ENCODE peak calls at places on chromosomes 13 and 19, in five cellular contexts. S is nephron progenitor cell, D is vagina, L is WTC11, Z is left ventricle myocardium superior. E is an unnamed sample.

GRCh38 chr19:40596608-40597328 is 4.4 kb upstream of the LTBP4 start:
- DNase-seq in D (no peak), Z (peak), L (peak), S (peak), E (peak)

GRCh38 chr19:12521996-12522395 is 29.3 kb downstream of the ZNF564 start:
- DNase-seq in S (no peak), L (peak), D (no peak), Z (no peak), E (no peak)

GRCh38 chr13:40398060-40398459 is 268.4 kb downstream of the FOXO1 start:
- DNase-seq in D (no peak), Z (no peak), L (no peak), S (no peak), E (no peak)

GRCh38 chr13:34638897-34639296 is 303.2 kb upstream of the NBEA start:
- DNase-seq in L (no peak), S (no peak), D (no peak), Z (no peak), E (no peak)

GRCh38 chr13:43657485-43657884 is 129.3 kb downstream of the ENOX1 start:
- DNase-seq in S (no peak), D (no peak), L (no peak), Z (no peak), E (no peak)

GRCh38 chr19:11435833-11436313 is 438 bp downstream of the PRKCSH start:
- DNase-seq in D (no peak), L (no peak), Z (no peak), S (peak), E (no peak)

GRCh38 chr13:113723400-113724015 is 35.5 kb upstream of the TMEM255B start:
- DNase-seq in D (no peak), L (no peak), Z (peak), S (no peak), E (no peak)

GRCh38 chr19:34432797-34433196 is 4.6 kb downstream of the UBA2 start:
- DNase-seq in Z (peak), L (no peak), D (no peak), S (peak), E (no peak)

GRCh38 chr19:38684078-38684861 is 36.8 kb downstream of the ACTN4 start:
- DNase-seq in D (no peak), Z (peak), L (no peak), S (no peak), E (peak)

GRCh38 chr13:31264146-31264545 is 64.4 kb downstream of the B3GLCT start:
- DNase-seq in S (no peak), D (no peak), L (no peak), Z (no peak), E (no peak)